ENCODE peak calls at places on chromosome 17, in seven cellular contexts. W is body of pancreas, N is stomach, J is fibroblast of the aortic adventitia, B is WERI-Rb-1, O is Peyer's patch, T is astrocyte of the spinal cord. L is an unnamed sample.

GRCh38 chr17:70569131-70569530 is 399.8 kb downstream of the KCNJ2 start:
- DNase-seq in W (no peak), N (no peak), T (no peak), J (no peak), B (no peak), O (no peak), L (no peak)

GRCh38 chr17:6599364-6599763 is 41.1 kb downstream of the KIAA0753 start:
- DNase-seq in J (no peak), T (no peak), W (no peak), B (no peak), N (no peak), O (no peak), L (no peak)

GRCh38 chr17:309361-309888 is 43.2 kb downstream of the RPH3AL start:
- DNase-seq in J (no peak), T (no peak), N (no peak), O (no peak), B (peak; percentile 68), W (no peak), L (no peak)

GRCh38 chr17:78458739-78459335 is 80.4 kb downstream of the PGS1 start:
- DNase-seq in T (no peak), J (no peak), N (no peak), B (peak; percentile 45), O (no peak), W (no peak), L (no peak)

GRCh38 chr17:19346351-19347255 is 15.9 kb downstream of the B9D1 start:
- DNase-seq in O (peak; percentile 58), J (peak; percentile 93), N (peak; percentile 61), T (peak; percentile 81), W (peak; percentile 48), B (peak; percentile 78), L (peak; percentile 92)

GRCh38 chr17:39928868-39929651 is 1.5 kb downstream of the LRRC3C start:
- DNase-seq in J (peak; percentile 97), B (no peak), N (no peak), O (no peak), W (peak; percentile 18), T (peak; percentile 94), L (peak; percentile 91)

GRCh38 chr17:53668854-53669253 is 153.9 kb upstream of the KIF2B start:
- DNase-seq in T (no peak), J (no peak), N (no peak), W (no peak), O (no peak), B (no peak), L (no peak)

GRCh38 chr17:16872836-16873653 is 98.9 kb downstream of the TNFRSF13B start:
- DNase-seq in J (no peak), N (peak; percentile 45), O (peak; percentile 56), T (no peak), B (peak; percentile 72), W (peak; percentile 14), L (no peak)

GRCh38 chr17:62110923-62111484 is 45.9 kb upstream of the MED13 start:
- DNase-seq in T (no peak), J (no peak), N (no peak), O (no peak), B (no peak), W (no peak), L (no peak)

GRCh38 chr17:55677449-55677848 is 45.2 kb downstream of the TMEM100 start:
- DNase-seq in O (no peak), T (no peak), W (no peak), J (no peak), B (no peak), N (no peak), L (no peak)

GRCh38 chr17:55433029-55433628 is 11.5 kb upstream of the MMD start:
- DNase-seq in B (no peak), N (no peak), T (no peak), W (peak; percentile 48), J (no peak), O (no peak), L (no peak)

GRCh38 chr17:2173005-2173404 is 118.1 kb downstream of the HIC1 start:
- DNase-seq in T (peak; percentile 37), J (peak; percentile 56), W (no peak), O (no peak), N (no peak), B (no peak), L (peak; percentile 48)

GRCh38 chr17:19534562-19535149 is 1.0 kb downstream of the SLC47A1 start:
- DNase-seq in B (no peak), W (no peak), J (peak; percentile 16), N (no peak), O (no peak), T (peak; percentile 53), L (peak; percentile 16)

GRCh38 chr17:56085576-56086267 is 67.6 kb upstream of the ANKFN1 start:
- DNase-seq in B (no peak), J (no peak), N (no peak), T (peak; percentile 8), O (no peak), W (no peak), L (no peak)

GRCh38 chr17:1058423-1059130 is 61.6 kb downstream of the TIMM22 start:
- DNase-seq in W (no peak), J (peak; percentile 14), O (peak; percentile 79), T (peak; percentile 26), B (peak; percentile 89), N (peak; percentile 71), L (peak; percentile 55)

GRCh38 chr17:12566281-12567002 is 99.2 kb upstream of the MYOCD start:
- DNase-seq in B (peak; percentile 41), W (no peak), T (no peak), O (no peak), J (no peak), N (no peak), L (no peak)

GRCh38 chr17:10210151-10210574 is 11.8 kb upstream of the GAS7 start:
- DNase-seq in B (no peak), O (no peak), N (no peak), T (peak; percentile 80), J (peak; percentile 44), W (peak; percentile 39), L (peak; percentile 65)

GRCh38 chr17:2063306-2064146 is 8.6 kb downstream of the HIC1 start:
- DNase-seq in B (no peak), N (no peak), J (peak; percentile 88), O (peak; percentile 69), W (no peak), T (peak; percentile 68), L (peak; percentile 81)

GRCh38 chr17:44008205-44008909 is 3.9 kb downstream of the NAGS start:
- DNase-seq in T (no peak), N (no peak), B (no peak), J (no peak), W (no peak), O (no peak), L (no peak)

GRCh38 chr17:66625321-66625767 is 209.6 kb upstream of the CACNG5 start:
- DNase-seq in N (no peak), T (peak; percentile 41), J (peak; percentile 58), W (no peak), O (no peak), B (no peak), L (peak; percentile 55)

GRCh38 chr17:59542960-59543635 is 22.3 kb upstream of the DHX40 start:
- DNase-seq in N (no peak), T (no peak), O (no peak), W (no peak), B (no peak), J (no peak), L (no peak)

GRCh38 chr17:59534583-59534982 is 30.8 kb upstream of the DHX40 start:
- DNase-seq in T (no peak), J (no peak), N (no peak), W (no peak), O (no peak), B (no peak), L (peak; percentile 14)

GRCh38 chr17:59533694-59534093 is 31.7 kb upstream of the DHX40 start:
- DNase-seq in T (no peak), B (no peak), O (no peak), N (no peak), J (no peak), W (no peak), L (no peak)

DNA sequence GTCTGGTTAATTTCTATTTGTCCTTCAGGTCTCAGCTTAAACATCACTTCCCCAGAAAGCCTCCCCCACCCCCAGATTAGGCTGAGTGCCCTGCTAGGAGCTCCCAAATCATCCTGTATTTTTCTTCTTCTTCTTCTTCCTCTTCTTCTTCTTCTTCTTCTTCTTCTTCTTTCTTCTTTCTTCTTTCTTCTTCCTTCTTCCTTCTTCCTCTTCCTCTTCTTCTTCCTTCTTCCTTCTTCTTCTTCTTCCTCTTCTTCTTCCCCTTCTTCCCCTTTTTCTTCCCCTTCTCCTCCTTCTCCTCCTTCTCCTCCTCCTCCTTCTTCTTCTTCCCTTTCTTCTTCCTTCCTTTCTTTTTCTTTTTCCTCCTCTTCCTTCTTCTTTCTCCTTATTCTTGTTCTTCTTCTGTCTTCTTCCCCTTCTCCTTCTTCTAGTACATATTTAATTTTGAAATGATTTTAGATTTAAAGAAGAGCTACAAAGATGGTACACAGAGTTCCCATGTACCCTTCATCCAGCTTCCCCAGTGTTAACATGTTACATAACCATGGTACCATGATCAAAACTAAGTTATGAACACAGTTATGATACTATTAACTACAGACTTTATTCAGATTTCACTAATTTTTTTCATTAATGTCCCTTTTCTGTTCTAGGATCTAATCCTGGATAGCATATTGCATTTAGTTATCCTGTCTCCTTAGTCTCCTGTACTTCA is 27.1 kb upstream of the DHX40 start:
- DNase-seq in O (no peak), B (no peak), J (no peak), N (no peak), T (no peak), W (no peak), L (no peak)
- H3K4me3 ChIP-seq in O (no peak overlapping the region), B (no peak overlapping the region), J (no peak overlapping the region), N (no peak overlapping the region), T (no peak overlapping the region), W (no peak overlapping the region), L (no peak overlapping the region)

GRCh38 chr17:50426814-50427787 is 1.1 kb downstream of the ACSF2 start:
- DNase-seq in B (peak; percentile 68), W (peak; percentile 20), N (peak; percentile 56), T (peak; percentile 17), J (peak; percentile 34), O (peak; percentile 71), L (peak; percentile 31)
- TF ChIP-seq CTCF in B (peak; percentile 51), W (no peak), N (no peak), T (peak; percentile 19), J (peak; percentile 19), O (no peak), L (peak; percentile 18)

DNA sequence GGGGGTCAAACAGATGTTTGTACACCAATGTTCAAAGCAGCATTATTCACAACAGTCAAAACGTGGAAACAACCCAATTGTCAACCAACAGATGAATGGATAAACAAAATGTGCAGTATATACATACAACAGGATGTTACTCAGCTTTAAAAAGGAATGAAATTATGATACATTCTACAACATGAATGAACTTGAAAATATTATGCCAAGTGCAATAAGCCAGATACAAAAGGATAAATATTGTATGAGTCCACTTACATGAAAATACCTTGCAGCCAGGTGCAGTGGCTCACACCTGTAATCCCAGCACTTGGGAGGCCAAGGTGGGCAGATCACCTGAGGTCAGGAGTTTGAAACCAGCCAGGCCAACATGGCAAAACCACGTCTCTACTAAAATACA is 39.9 kb downstream of the UBE2G1 start:
- DNase-seq in T (no peak), J (no peak), O (no peak), B (no peak), N (no peak), W (no peak), L (no peak)
- H3K4me3 ChIP-seq in T (no peak overlapping the region), J (no peak overlapping the region), O (no peak overlapping the region), B (no peak overlapping the region), N (no peak overlapping the region), W (no peak overlapping the region), L (no peak overlapping the region)

DNA sequence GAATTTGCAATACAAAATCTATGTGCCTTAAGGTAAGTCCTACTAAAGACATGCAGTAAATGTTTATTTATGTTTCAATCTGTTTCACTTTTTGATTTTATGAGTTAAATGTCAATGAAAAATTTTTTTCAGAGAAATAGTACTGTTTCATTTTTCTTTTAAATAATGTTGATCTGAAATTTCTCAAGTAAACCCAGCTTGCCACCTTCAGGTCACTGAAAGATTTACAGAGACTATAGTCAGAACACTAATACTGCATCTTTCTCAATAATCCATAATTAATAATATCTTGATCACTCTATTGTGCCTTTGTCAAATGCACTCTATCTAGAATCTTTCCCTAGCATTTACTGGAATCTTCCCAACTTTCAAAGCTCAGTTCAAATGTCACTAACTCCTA is 6.5 kb upstream of the DHX40 start:
- DNase-seq in W (no peak), B (no peak), O (no peak), N (no peak), T (peak; percentile 17), J (peak; percentile 56), L (peak; percentile 45)
- TF ChIP-seq CTCF in W (peak; percentile 14), B (peak; percentile 6), O (peak; percentile 28), N (no peak), T (peak; percentile 22), J (peak; percentile 48), L (peak; percentile 36)

L was measured in fibroblast of pulmonary artery.